ENCODE peak calls at places on chromosome 7, in five cellular contexts. Z, P, G, A and I are unnamed samples.

GRCh38 chr7:44307905-44308740 is 17.3 kb downstream of the CAMK2B start:
- DNase-seq in Z (no peak), P (no peak), G (no peak), A (no peak), I (no peak)

GRCh38 chr7:139457153-139457946 is 26.1 kb downstream of the KLRG2 start:
- DNase-seq in Z (peak; percentile 29), P (no peak), G (no peak), A (no peak), I (peak; percentile 9)

GRCh38 chr7:43784030-43785001 is 25.8 kb downstream of the BLVRA start:
- DNase-seq in Z (peak; percentile 6), P (no peak), G (no peak), A (peak; percentile 22), I (peak; percentile 70)

GRCh38 chr7:1597791-1598190 is 28.0 kb upstream of the PSMG3 start:
- DNase-seq in Z (no peak), P (no peak), G (no peak), A (no peak), I (no peak)

GRCh38 chr7:148944935-148945934 is 61.1 kb upstream of the EZH2 start:
- DNase-seq in Z (peak; percentile 66), P (no peak), G (no peak), A (peak; percentile 30), I (peak; percentile 37)

GRCh38 chr7:22275574-22276150 is 81.3 kb downstream of the RAPGEF5 start:
- DNase-seq in Z (no peak), P (no peak), G (no peak), A (no peak), I (no peak)

GRCh38 chr7:155858521-155859061 is 46.3 kb upstream of the SHH start:
- DNase-seq in Z (peak; percentile 28), P (no peak), G (no peak), A (no peak), I (no peak)

GRCh38 chr7:22601028-22601795 is 101.2 kb upstream of the STEAP1B start:
- DNase-seq in Z (no peak), P (no peak), G (no peak), A (no peak), I (peak; percentile 63)

GRCh38 chr7:100545636-100546128 is 6.7 kb downstream of the AGFG2 start:
- DNase-seq in Z (peak; percentile 86), P (no peak), G (no peak), A (peak; percentile 58), I (peak; percentile 91)

GRCh38 chr7:44808914-44809393 is 12.5 kb downstream of the PPIA start:
- DNase-seq in Z (no peak), P (no peak), G (no peak), A (no peak), I (no peak)

GRCh38 chr7:44279731-44280505 is 45.5 kb downstream of the CAMK2B start:
- DNase-seq in Z (no peak), P (no peak), G (no peak), A (no peak), I (no peak)

GRCh38 chr7:122674502-122674901 is 24.4 kb downstream of the RNF133 start:
- DNase-seq in Z (no peak), P (no peak), G (no peak), A (peak; percentile 20), I (no peak)

GRCh38 chr7:102872460-102872859 is 40.3 kb upstream of the LRRC17 start:
- DNase-seq in Z (peak; percentile 98), P (no peak), G (no peak), A (peak; percentile 52), I (peak; percentile 98)

GRCh38 chr7:54964136-54964535 is 54.7 kb upstream of the EGFR start:
- DNase-seq in Z (no peak), P (no peak), G (no peak), A (no peak), I (no peak)

GRCh38 chr7:29859491-29860180 is 53.3 kb downstream of the WIPF3 start:
- DNase-seq in Z (no peak), P (no peak), G (no peak), A (peak; percentile 22), I (no peak)

GRCh38 chr7:66099551-66100407 is 14.9 kb upstream of the CRCP start:
- DNase-seq in Z (peak; percentile 89), P (peak; percentile 39), G (peak; percentile 51), A (peak; percentile 81), I (peak; percentile 91)

GRCh38 chr7:106050002-106050742 is 61.9 kb downstream of the SYPL1 start:
- DNase-seq in Z (peak; percentile 59), P (no peak), G (no peak), A (no peak), I (peak; percentile 83)

GRCh38 chr7:76396039-76396732 is 13.3 kb downstream of the SSC4D start:
- DNase-seq in Z (no peak), P (no peak), G (no peak), A (no peak), I (no peak)
- H3K14ac ChIP-seq in Z (no peak overlapping the region), P (no peak overlapping the region), G (no peak overlapping the region), A (no peak overlapping the region), I (no peak overlapping the region)

DNA sequence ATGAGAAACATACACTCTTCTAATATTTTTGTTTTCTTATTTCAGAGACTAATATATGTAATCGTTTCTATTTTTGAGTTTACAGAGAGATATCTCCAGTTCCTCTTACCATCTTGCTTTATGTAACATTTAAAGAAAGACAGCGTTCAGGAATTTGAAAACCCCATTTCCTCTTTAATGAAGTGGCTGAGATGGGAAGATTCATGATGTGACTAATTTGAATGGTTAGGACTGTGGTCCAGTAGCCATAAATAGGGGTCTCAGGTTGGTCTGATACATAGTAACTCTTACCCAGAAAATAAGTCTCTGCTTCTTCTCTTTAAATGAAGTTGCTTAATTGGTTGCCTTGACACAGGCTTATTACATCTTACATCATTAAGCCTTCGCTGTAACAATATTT is 6.9 kb downstream of the KMT2E start:
- DNase-seq in Z (no peak), P (no peak), G (no peak), A (no peak), I (no peak)
- H3K4me3 ChIP-seq in Z (no peak overlapping the region), P (no peak overlapping the region), G (no peak overlapping the region), A (no peak overlapping the region), I (no peak overlapping the region)

GRCh38 chr7:92133737-92134270 is 473 bp downstream of the CYP51A1 start:
- DNase-seq in Z (peak; percentile 61), P (peak; percentile 82), G (peak; percentile 50), A (peak; percentile 67), I (peak; percentile 78)
- H3K4ac ChIP-seq in Z (peak overlapping the region; percentile 58), P (peak overlapping the region; percentile 99), G (peak overlapping the region; percentile 90), A (peak overlapping the region; percentile 88), I (peak overlapping the region; percentile 85)

DNA sequence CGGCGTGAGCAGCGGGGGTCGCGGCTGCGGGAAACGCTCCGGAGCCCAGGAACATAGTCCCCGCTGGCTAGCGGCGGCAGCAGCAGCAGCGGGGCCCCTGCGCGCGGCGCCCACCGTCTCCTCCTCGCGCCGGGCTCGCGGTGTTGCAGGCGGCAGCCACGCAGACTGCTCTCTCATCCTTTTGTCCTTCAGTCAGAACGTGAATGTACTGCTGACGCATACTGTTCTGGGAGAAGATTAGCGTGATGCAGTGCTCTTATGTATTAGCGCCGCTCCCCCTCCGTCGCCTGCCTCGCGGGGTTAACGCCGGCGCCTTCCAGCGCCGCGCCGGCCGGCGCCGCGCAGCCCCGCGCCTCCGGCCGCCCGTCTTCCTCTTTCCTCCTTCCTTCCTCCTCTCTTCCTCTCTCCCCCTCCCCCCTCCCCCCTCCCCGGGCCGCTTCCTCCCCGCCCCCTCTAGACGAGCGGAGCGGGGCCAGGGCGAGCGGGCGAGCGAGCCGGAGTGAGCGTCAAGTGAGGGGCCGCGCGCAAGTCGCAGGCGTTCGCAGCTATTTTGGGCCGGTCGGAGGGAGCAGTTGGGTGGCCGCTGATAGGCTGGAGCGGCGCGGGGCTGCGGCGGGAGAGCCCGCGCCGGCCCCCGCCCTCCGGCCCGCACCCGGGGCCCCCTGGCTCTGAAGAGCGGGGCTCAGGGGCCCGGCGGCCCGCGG is 816 bp upstream of the LRRC4 start:
- DNase-seq in Z (peak; percentile 96), P (peak; percentile 80), G (no peak), A (no peak), I (peak; percentile 94)
- H3K14ac ChIP-seq in Z (no peak overlapping the region), P (peak overlapping the region; percentile 42), G (no peak overlapping the region), A (no peak overlapping the region), I (no peak overlapping the region)

DNA sequence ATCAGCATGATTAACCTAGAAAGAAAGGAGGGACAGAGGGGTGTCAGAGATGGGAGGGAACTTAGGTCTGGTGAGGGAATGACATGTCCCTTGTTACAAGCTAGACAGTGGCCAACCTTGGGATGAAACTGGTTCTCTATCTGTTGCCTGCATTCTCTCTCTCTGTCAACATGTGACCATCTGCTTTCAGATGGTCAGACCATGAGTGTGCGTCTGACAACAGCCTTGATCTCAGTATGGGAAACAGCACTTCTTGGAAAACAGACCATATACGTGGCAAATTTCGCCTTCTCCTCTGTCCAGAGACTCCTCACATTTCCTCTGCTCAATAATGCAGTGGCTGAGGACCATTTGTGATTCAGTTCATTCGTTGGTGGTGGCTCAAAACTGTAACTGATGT is 845.9 kb downstream of the TYW1 start:
- DNase-seq in Z (no peak), P (no peak), G (no peak), A (no peak), I (no peak)
- H3K4me3 ChIP-seq in Z (no peak overlapping the region), P (no peak overlapping the region), G (no peak overlapping the region), A (no peak overlapping the region), I (no peak overlapping the region)

GRCh38 chr7:134313543-134313942 is 3.2 kb downstream of the SLC35B4 start:
- DNase-seq in Z (no peak), P (no peak), G (no peak), A (no peak), I (no peak)

GRCh38 chr7:134316539-134317344 is at the start of gene SLC35B4:
- DNase-seq in Z (peak; percentile 97), P (peak; percentile 96), G (peak; percentile 98), A (peak; percentile 97), I (peak; percentile 97)

GRCh38 chr7:134317434-134317833 is 704 bp upstream of the SLC35B4 start:
- DNase-seq in Z (no peak), P (no peak), G (no peak), A (no peak), I (no peak)

GRCh38 chr7:134318443-134318842 is 1.7 kb upstream of the SLC35B4 start:
- DNase-seq in Z (no peak), P (no peak), G (no peak), A (no peak), I (no peak)

DNA sequence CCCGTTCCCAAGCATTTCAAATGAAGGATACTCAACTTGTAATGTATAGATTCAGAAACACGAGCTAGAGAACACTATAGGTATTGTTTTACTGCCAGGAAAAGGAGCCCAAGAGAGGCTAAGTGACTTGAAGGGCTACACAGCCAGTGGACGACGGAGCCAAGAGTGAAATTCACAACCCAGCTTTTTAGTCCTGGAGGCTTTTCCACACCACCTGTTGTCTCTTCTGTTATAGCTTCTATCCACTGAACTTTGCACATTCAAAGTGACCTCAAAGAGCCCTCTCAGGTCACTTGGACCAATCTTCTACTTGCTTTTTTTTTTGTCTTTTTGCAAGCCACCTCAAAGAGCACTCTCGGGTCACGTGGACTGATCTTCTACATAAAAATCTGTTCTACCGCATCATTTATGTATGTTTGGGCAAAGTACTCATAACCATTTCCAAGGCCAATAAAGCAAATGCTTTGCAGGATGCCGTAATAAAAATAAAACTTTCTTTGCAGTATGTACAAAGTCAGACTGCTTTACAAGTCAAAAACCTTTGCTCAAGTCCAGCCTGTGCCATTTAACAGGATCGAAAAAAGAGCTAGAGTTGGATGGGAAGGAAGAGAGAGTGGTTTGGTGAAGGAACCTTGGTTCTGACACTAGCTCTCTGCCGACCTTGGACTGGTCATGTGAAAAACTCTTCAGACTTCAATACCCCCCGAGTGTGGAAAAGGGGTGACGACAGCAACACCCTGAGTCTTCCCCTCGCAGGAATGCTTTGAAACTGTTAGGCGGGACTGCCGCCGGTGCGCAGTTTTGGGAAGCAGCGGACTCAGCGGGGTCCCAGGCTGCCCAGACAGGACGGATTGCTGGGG is 821 bp downstream of the SLC35B4 start:
- DNase-seq in Z (peak; percentile 16), P (no peak), G (no peak), A (peak; percentile 13), I (peak; percentile 42)
- H3K4ac ChIP-seq in Z (peak overlapping the region; percentile 3), P (peak overlapping the region; percentile 78), G (no peak overlapping the region), A (peak overlapping the region; percentile 65), I (peak overlapping the region; percentile 54)